ENCODE peak calls at places on chromosome 20, in eight cellular contexts. One of them, this sample, is unnamed.

GRCh38 chr20:46128310-46129151 is 10.4 kb downstream of the CD40 start:
- DNase-seq in choroid plexus epithelial cell: peak; percentile 25
- DNase-seq in thoracic aorta: no peak
- DNase-seq in adrenal gland: no peak
- DNase-seq in GM23338: peak; percentile 70
- DNase-seq in astrocyte of the cerebellum: no peak
- DNase-seq in AG04449: no peak
- DNase-seq in cardiac muscle cell: peak; percentile 51
- DNase-seq in this sample: peak; percentile 91

GRCh38 chr20:41308290-41308691 is 9.2 kb downstream of the ZHX3 start:
- DNase-seq in AG04449: no peak
- DNase-seq in choroid plexus epithelial cell: peak; percentile 94
- DNase-seq in astrocyte of the cerebellum: peak; percentile 83
- DNase-seq in thoracic aorta: no peak
- DNase-seq in adrenal gland: no peak
- DNase-seq in GM23338: peak; percentile 27
- DNase-seq in cardiac muscle cell: no peak
- DNase-seq in this sample: peak; percentile 46

GRCh38 chr20:31894980-31895675 is 24.7 kb downstream of the TTLL9 start:
- DNase-seq in cardiac muscle cell: peak; percentile 73
- DNase-seq in astrocyte of the cerebellum: no peak
- DNase-seq in adrenal gland: peak; percentile 87
- DNase-seq in AG04449: peak; percentile 24
- DNase-seq in GM23338: peak; percentile 89
- DNase-seq in choroid plexus epithelial cell: peak; percentile 76
- DNase-seq in thoracic aorta: peak; percentile 45
- DNase-seq in this sample: peak; percentile 64

GRCh38 chr20:25071722-25072121 is 10.2 kb downstream of the VSX1 start:
- DNase-seq in GM23338: peak; percentile 44
- DNase-seq in adrenal gland: no peak
- DNase-seq in cardiac muscle cell: no peak
- DNase-seq in AG04449: no peak
- DNase-seq in thoracic aorta: no peak
- DNase-seq in choroid plexus epithelial cell: no peak
- DNase-seq in astrocyte of the cerebellum: no peak
- DNase-seq in this sample: peak; percentile 61

GRCh38 chr20:24503352-24503931 is 34.0 kb downstream of the SYNDIG1 start:
- DNase-seq in AG04449: no peak
- DNase-seq in adrenal gland: no peak
- DNase-seq in choroid plexus epithelial cell: peak; percentile 78
- DNase-seq in astrocyte of the cerebellum: no peak
- DNase-seq in cardiac muscle cell: peak; percentile 77
- DNase-seq in thoracic aorta: no peak
- DNase-seq in GM23338: no peak
- DNase-seq in this sample: no peak

GRCh38 chr20:14723614-14724013 is 386.2 kb upstream of the FLRT3 start:
- DNase-seq in choroid plexus epithelial cell: no peak
- DNase-seq in AG04449: no peak
- DNase-seq in cardiac muscle cell: no peak
- DNase-seq in astrocyte of the cerebellum: no peak
- DNase-seq in adrenal gland: no peak
- DNase-seq in GM23338: no peak
- DNase-seq in thoracic aorta: no peak
- DNase-seq in this sample: no peak

GRCh38 chr20:51432251-51432784 is 110.2 kb downstream of the NFATC2 start:
- DNase-seq in thoracic aorta: no peak
- DNase-seq in cardiac muscle cell: no peak
- DNase-seq in choroid plexus epithelial cell: no peak
- DNase-seq in AG04449: no peak
- DNase-seq in adrenal gland: no peak
- DNase-seq in GM23338: no peak
- DNase-seq in astrocyte of the cerebellum: no peak
- DNase-seq in this sample: no peak

GRCh38 chr20:38123021-38123587 is 42.0 kb downstream of the TGM2 start:
- DNase-seq in AG04449: no peak
- DNase-seq in astrocyte of the cerebellum: no peak
- DNase-seq in GM23338: peak; percentile 21
- DNase-seq in adrenal gland: peak; percentile 81
- DNase-seq in thoracic aorta: no peak
- DNase-seq in choroid plexus epithelial cell: peak; percentile 78
- DNase-seq in cardiac muscle cell: no peak
- DNase-seq in this sample: no peak

GRCh38 chr20:13286600-13286999 is 65.5 kb downstream of the ISM1 start:
- DNase-seq in AG04449: no peak
- DNase-seq in GM23338: no peak
- DNase-seq in cardiac muscle cell: no peak
- DNase-seq in thoracic aorta: no peak
- DNase-seq in astrocyte of the cerebellum: no peak
- DNase-seq in choroid plexus epithelial cell: no peak
- DNase-seq in adrenal gland: no peak
- DNase-seq in this sample: no peak

GRCh38 chr20:57449398-57450354 is 58.5 kb downstream of the RBM38 start:
- DNase-seq in cardiac muscle cell: no peak
- DNase-seq in AG04449: no peak
- DNase-seq in thoracic aorta: no peak
- DNase-seq in adrenal gland: no peak
- DNase-seq in GM23338: no peak
- DNase-seq in astrocyte of the cerebellum: no peak
- DNase-seq in choroid plexus epithelial cell: no peak
- DNase-seq in this sample: no peak

GRCh38 chr20:45752747-45753146 is 30.6 kb downstream of the SPINT4 start:
- DNase-seq in choroid plexus epithelial cell: no peak
- DNase-seq in adrenal gland: no peak
- DNase-seq in GM23338: no peak
- DNase-seq in thoracic aorta: no peak
- DNase-seq in AG04449: no peak
- DNase-seq in astrocyte of the cerebellum: no peak
- DNase-seq in cardiac muscle cell: no peak
- DNase-seq in this sample: no peak

GRCh38 chr20:3805594-3806264 is 9.6 kb downstream of the CDC25B start:
- DNase-seq in AG04449: no peak
- DNase-seq in GM23338: no peak
- DNase-seq in astrocyte of the cerebellum: no peak
- DNase-seq in cardiac muscle cell: no peak
- DNase-seq in thoracic aorta: no peak
- DNase-seq in adrenal gland: no peak
- DNase-seq in choroid plexus epithelial cell: peak; percentile 72
- DNase-seq in this sample: no peak

GRCh38 chr20:34525709-34526416 is 9.6 kb downstream of the DYNLRB1 start:
- DNase-seq in AG04449: peak; percentile 98
- DNase-seq in adrenal gland: peak; percentile 96
- DNase-seq in thoracic aorta: peak; percentile 67
- DNase-seq in GM23338: no peak
- DNase-seq in astrocyte of the cerebellum: peak; percentile 94
- DNase-seq in choroid plexus epithelial cell: peak; percentile 98
- DNase-seq in cardiac muscle cell: no peak
- DNase-seq in this sample: peak; percentile 20

GRCh38 chr20:7790189-7790588 is 150.1 kb downstream of the HAO1 start:
- DNase-seq in GM23338: no peak
- DNase-seq in cardiac muscle cell: no peak
- DNase-seq in thoracic aorta: no peak
- DNase-seq in adrenal gland: no peak
- DNase-seq in AG04449: no peak
- DNase-seq in astrocyte of the cerebellum: peak; percentile 15
- DNase-seq in choroid plexus epithelial cell: peak; percentile 16
- DNase-seq in this sample: no peak

GRCh38 chr20:63159826-63160640 is 55.9 kb downstream of the YTHDF1 start:
- DNase-seq in cardiac muscle cell: no peak
- DNase-seq in astrocyte of the cerebellum: no peak
- DNase-seq in GM23338: no peak
- DNase-seq in thoracic aorta: no peak
- DNase-seq in adrenal gland: no peak
- DNase-seq in AG04449: no peak
- DNase-seq in choroid plexus epithelial cell: no peak
- DNase-seq in this sample: no peak

GRCh38 chr20:7971536-7972285 is 31.5 kb upstream of the HAO1 start:
- DNase-seq in choroid plexus epithelial cell: no peak
- DNase-seq in astrocyte of the cerebellum: no peak
- DNase-seq in cardiac muscle cell: no peak
- DNase-seq in AG04449: no peak
- DNase-seq in adrenal gland: no peak
- DNase-seq in GM23338: no peak
- DNase-seq in thoracic aorta: no peak
- DNase-seq in this sample: no peak

GRCh38 chr20:20594171-20594530 is 118.3 kb downstream of the RALGAPA2 start:
- DNase-seq in choroid plexus epithelial cell: peak; percentile 67
- DNase-seq in adrenal gland: no peak
- DNase-seq in thoracic aorta: no peak
- DNase-seq in GM23338: peak; percentile 73
- DNase-seq in AG04449: no peak
- DNase-seq in astrocyte of the cerebellum: no peak
- DNase-seq in cardiac muscle cell: no peak
- DNase-seq in this sample: no peak

GRCh38 chr20:856361-856775 is 22.9 kb downstream of the FAM110A start:
- DNase-seq in AG04449: no peak
- DNase-seq in adrenal gland: no peak
- DNase-seq in thoracic aorta: no peak
- DNase-seq in choroid plexus epithelial cell: peak; percentile 18
- DNase-seq in astrocyte of the cerebellum: peak; percentile 34
- DNase-seq in GM23338: no peak
- DNase-seq in cardiac muscle cell: no peak
- DNase-seq in this sample: no peak

GRCh38 chr20:57323034-57323433 is 6.6 kb upstream of the SPO11 start:
- DNase-seq in GM23338: peak; percentile 50
- DNase-seq in cardiac muscle cell: peak; percentile 12
- DNase-seq in adrenal gland: no peak
- DNase-seq in thoracic aorta: no peak
- DNase-seq in astrocyte of the cerebellum: no peak
- DNase-seq in AG04449: no peak
- DNase-seq in choroid plexus epithelial cell: peak; percentile 10
- DNase-seq in this sample: peak; percentile 73

GRCh38 chr20:41411458-41411857 is 44.8 kb upstream of the EMILIN3 start:
- DNase-seq in choroid plexus epithelial cell: peak; percentile 62
- DNase-seq in adrenal gland: no peak
- DNase-seq in cardiac muscle cell: no peak
- DNase-seq in GM23338: peak; percentile 28
- DNase-seq in thoracic aorta: no peak
- DNase-seq in AG04449: no peak
- DNase-seq in astrocyte of the cerebellum: no peak
- DNase-seq in this sample: no peak

GRCh38 chr20:19096847-19097246 is 115.6 kb upstream of the SLC24A3 start:
- DNase-seq in AG04449: no peak
- DNase-seq in cardiac muscle cell: no peak
- DNase-seq in adrenal gland: no peak
- DNase-seq in GM23338: no peak
- DNase-seq in thoracic aorta: no peak
- DNase-seq in choroid plexus epithelial cell: no peak
- DNase-seq in astrocyte of the cerebellum: no peak
- DNase-seq in this sample: no peak

DNA sequence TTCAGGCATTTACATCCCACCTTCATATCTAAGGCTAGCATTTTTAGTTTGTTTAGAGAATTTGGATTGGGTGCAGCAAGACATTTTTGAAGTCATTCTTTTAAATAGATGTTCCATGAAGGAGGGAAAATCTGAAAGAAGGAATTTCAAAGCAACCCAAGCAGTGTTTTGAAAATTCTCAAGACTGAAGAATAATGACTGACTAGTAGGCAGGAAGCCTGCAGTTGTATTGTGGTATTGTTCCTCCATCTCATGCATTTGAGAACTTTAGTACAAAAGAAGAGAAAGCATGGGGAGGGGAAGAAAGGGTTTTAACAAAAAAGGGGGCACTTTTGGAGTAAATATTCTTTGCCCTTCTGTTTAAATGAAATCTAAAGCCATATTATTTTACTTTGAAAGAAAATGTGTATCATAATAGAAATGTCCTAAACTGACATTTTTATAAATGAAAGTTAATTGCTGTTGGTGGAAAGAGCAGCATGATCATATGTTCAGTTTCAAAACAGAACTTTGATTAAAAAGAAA is 6.6 kb downstream of the NCOA3 start:
- DNase-seq in adrenal gland: no peak
- DNase-seq in AG04449: no peak
- DNase-seq in cardiac muscle cell: no peak
- DNase-seq in thoracic aorta: no peak
- DNase-seq in astrocyte of the cerebellum: no peak
- DNase-seq in choroid plexus epithelial cell: no peak
- DNase-seq in GM23338: no peak
- DNase-seq in this sample: no peak
- H3K4me3 ChIP-seq in adrenal gland: no peak overlapping the region
- H3K4me3 ChIP-seq in AG04449: no peak overlapping the region
- H3K4me3 ChIP-seq in cardiac muscle cell: no peak overlapping the region
- H3K4me3 ChIP-seq in thoracic aorta: no peak overlapping the region
- H3K4me3 ChIP-seq in astrocyte of the cerebellum: no peak overlapping the region
- H3K4me3 ChIP-seq in choroid plexus epithelial cell: no peak overlapping the region
- H3K4me3 ChIP-seq in GM23338: no peak overlapping the region
- H3K4me3 ChIP-seq in this sample: no peak overlapping the region

DNA sequence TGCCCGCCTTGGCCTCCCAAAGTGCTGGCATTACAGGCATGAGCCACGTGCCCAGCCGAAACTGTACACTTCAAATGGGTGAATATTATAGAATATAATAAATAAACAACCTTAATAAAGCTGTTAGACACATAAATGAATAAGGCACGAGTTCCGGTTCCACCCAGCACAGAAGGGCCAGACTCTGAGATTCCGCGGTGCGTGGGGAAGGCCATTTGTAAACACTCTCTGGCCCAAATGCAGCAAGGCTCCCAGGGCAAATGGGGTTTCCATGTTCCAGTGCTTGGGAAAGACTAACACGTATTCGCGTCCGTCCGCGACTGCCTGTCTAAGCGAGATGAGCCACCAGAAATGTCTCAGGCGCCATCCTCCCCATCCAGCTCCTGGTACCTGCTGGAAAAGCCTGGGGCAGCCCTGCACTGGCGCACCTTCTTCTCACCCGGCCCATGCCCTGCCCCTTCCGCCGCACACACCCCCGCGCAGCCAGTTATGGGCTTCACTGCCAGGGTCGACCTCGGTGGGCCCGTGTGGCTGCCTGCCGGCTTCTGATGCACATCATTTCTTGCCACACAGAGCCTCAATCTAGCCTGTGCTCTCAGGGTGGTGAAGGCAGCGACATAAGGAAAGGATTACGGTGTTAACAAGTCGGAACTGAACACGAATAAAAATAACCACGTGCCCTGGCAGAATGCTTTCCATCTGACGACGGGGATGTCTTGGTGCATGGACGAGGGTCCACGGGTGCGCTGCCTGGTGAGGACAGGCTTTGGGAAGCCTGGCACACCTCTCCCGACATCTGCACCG is 5.5 kb upstream of the LSM14B start:
- DNase-seq in AG04449: no peak
- DNase-seq in cardiac muscle cell: no peak
- DNase-seq in astrocyte of the cerebellum: no peak
- DNase-seq in GM23338: no peak
- DNase-seq in thoracic aorta: no peak
- DNase-seq in choroid plexus epithelial cell: no peak
- DNase-seq in adrenal gland: no peak
- DNase-seq in this sample: no peak
- H3K4me3 ChIP-seq in AG04449: no peak overlapping the region
- H3K4me3 ChIP-seq in cardiac muscle cell: no peak overlapping the region
- H3K4me3 ChIP-seq in astrocyte of the cerebellum: no peak overlapping the region
- H3K4me3 ChIP-seq in GM23338: no peak overlapping the region
- H3K4me3 ChIP-seq in thoracic aorta: no peak overlapping the region
- H3K4me3 ChIP-seq in choroid plexus epithelial cell: no peak overlapping the region
- H3K4me3 ChIP-seq in adrenal gland: no peak overlapping the region
- H3K4me3 ChIP-seq in this sample: no peak overlapping the region

GRCh38 chr20:4835244-4836177 is 113.8 kb downstream of the PRND start:
- DNase-seq in adrenal gland: peak; percentile 40
- DNase-seq in astrocyte of the cerebellum: peak; percentile 70
- DNase-seq in cardiac muscle cell: peak; percentile 57
- DNase-seq in AG04449: no peak
- DNase-seq in choroid plexus epithelial cell: peak; percentile 75
- DNase-seq in GM23338: no peak
- DNase-seq in thoracic aorta: no peak
- DNase-seq in this sample: no peak
- H3K4me3 ChIP-seq in adrenal gland: no peak overlapping the region
- H3K4me3 ChIP-seq in astrocyte of the cerebellum: no peak overlapping the region
- H3K4me3 ChIP-seq in cardiac muscle cell: no peak overlapping the region
- H3K4me3 ChIP-seq in AG04449: no peak overlapping the region
- H3K4me3 ChIP-seq in choroid plexus epithelial cell: no peak overlapping the region
- H3K4me3 ChIP-seq in GM23338: no peak overlapping the region
- H3K4me3 ChIP-seq in thoracic aorta: peak overlapping the region; percentile 16
- H3K4me3 ChIP-seq in this sample: no peak overlapping the region

GRCh38 chr20:49561806-49562205 is 6.1 kb downstream of the PTGIS start:
- DNase-seq in AG04449: no peak
- DNase-seq in thoracic aorta: no peak
- DNase-seq in cardiac muscle cell: no peak
- DNase-seq in GM23338: no peak
- DNase-seq in adrenal gland: no peak
- DNase-seq in choroid plexus epithelial cell: no peak
- DNase-seq in astrocyte of the cerebellum: no peak
- DNase-seq in this sample: no peak
- H3K4me3 ChIP-seq in AG04449: no peak overlapping the region
- H3K4me3 ChIP-seq in thoracic aorta: peak overlapping the region; percentile 16
- H3K4me3 ChIP-seq in cardiac muscle cell: no peak overlapping the region
- H3K4me3 ChIP-seq in GM23338: no peak overlapping the region
- H3K4me3 ChIP-seq in adrenal gland: no peak overlapping the region
- H3K4me3 ChIP-seq in choroid plexus epithelial cell: no peak overlapping the region
- H3K4me3 ChIP-seq in astrocyte of the cerebellum: no peak overlapping the region
- H3K4me3 ChIP-seq in this sample: no peak overlapping the region

This sample was measured in H7.